ENCODE peak calls at places on chromosomes 13 and 19, in eight cellular contexts. One of them, this sample, is unnamed.

GRCh38 chr19:58395220-58395978 is at the start of gene RNF225:
- DNase-seq in uterus: no peak
- DNase-seq in CD4-positive, alpha-beta T cell: no peak
- DNase-seq in OCI-LY7: no peak
- DNase-seq in AG10803: no peak
- DNase-seq in colonic mucosa: peak; percentile 66
- DNase-seq in body of pancreas: peak; percentile 43
- DNase-seq in AG04450: no peak
- DNase-seq in this sample: no peak

GRCh38 chr13:101640797-101641400 is 188.4 kb downstream of the ITGBL1 start:
- DNase-seq in uterus: no peak
- DNase-seq in CD4-positive, alpha-beta T cell: no peak
- DNase-seq in OCI-LY7: no peak
- DNase-seq in AG10803: peak; percentile 86
- DNase-seq in colonic mucosa: no peak
- DNase-seq in body of pancreas: no peak
- DNase-seq in AG04450: peak; percentile 18
- DNase-seq in this sample: no peak

GRCh38 chr13:37602743-37603381 is 4.3 kb upstream of the POSTN start:
- DNase-seq in uterus: no peak
- DNase-seq in CD4-positive, alpha-beta T cell: no peak
- DNase-seq in OCI-LY7: peak; percentile 19
- DNase-seq in AG10803: peak; percentile 52
- DNase-seq in colonic mucosa: no peak
- DNase-seq in body of pancreas: no peak
- DNase-seq in AG04450: no peak
- DNase-seq in this sample: no peak

GRCh38 chr19:43651758-43652545 is 12.3 kb upstream of the CADM4 start:
- DNase-seq in uterus: peak; percentile 47
- DNase-seq in CD4-positive, alpha-beta T cell: no peak
- DNase-seq in OCI-LY7: peak; percentile 79
- DNase-seq in AG10803: peak; percentile 58
- DNase-seq in colonic mucosa: peak; percentile 61
- DNase-seq in body of pancreas: peak; percentile 73
- DNase-seq in AG04450: peak; percentile 27
- DNase-seq in this sample: peak; percentile 70

GRCh38 chr13:46622918-46623256 is 69.9 kb downstream of the LRCH1 start:
- DNase-seq in uterus: peak; percentile 65
- DNase-seq in CD4-positive, alpha-beta T cell: no peak
- DNase-seq in OCI-LY7: peak; percentile 25
- DNase-seq in AG10803: peak; percentile 91
- DNase-seq in colonic mucosa: peak; percentile 50
- DNase-seq in body of pancreas: peak; percentile 28
- DNase-seq in AG04450: peak; percentile 60
- DNase-seq in this sample: no peak

GRCh38 chr19:8320564-8321066 is 560 bp downstream of the NDUFA7 start:
- DNase-seq in uterus: no peak
- DNase-seq in CD4-positive, alpha-beta T cell: no peak
- DNase-seq in OCI-LY7: peak; percentile 31
- DNase-seq in AG10803: no peak
- DNase-seq in colonic mucosa: no peak
- DNase-seq in body of pancreas: no peak
- DNase-seq in AG04450: no peak
- DNase-seq in this sample: no peak

GRCh38 chr13:98930014-98930625 is 47.7 kb downstream of the DOCK9 start:
- DNase-seq in uterus: no peak
- DNase-seq in CD4-positive, alpha-beta T cell: no peak
- DNase-seq in OCI-LY7: no peak
- DNase-seq in AG10803: no peak
- DNase-seq in colonic mucosa: no peak
- DNase-seq in body of pancreas: no peak
- DNase-seq in AG04450: no peak
- DNase-seq in this sample: no peak

GRCh38 chr13:56670563-56670962 is 470.2 kb upstream of the PRR20A start:
- DNase-seq in uterus: no peak
- DNase-seq in CD4-positive, alpha-beta T cell: no peak
- DNase-seq in OCI-LY7: no peak
- DNase-seq in AG10803: no peak
- DNase-seq in colonic mucosa: no peak
- DNase-seq in body of pancreas: no peak
- DNase-seq in AG04450: no peak
- DNase-seq in this sample: no peak

GRCh38 chr13:30125422-30126073 is 181.8 kb downstream of the KATNAL1 start:
- DNase-seq in uterus: peak; percentile 74
- DNase-seq in CD4-positive, alpha-beta T cell: no peak
- DNase-seq in OCI-LY7: no peak
- DNase-seq in AG10803: peak; percentile 93
- DNase-seq in colonic mucosa: no peak
- DNase-seq in body of pancreas: peak; percentile 51
- DNase-seq in AG04450: peak; percentile 78
- DNase-seq in this sample: no peak

GRCh38 chr13:27374650-27375049 is 49.8 kb upstream of the GTF3A start:
- DNase-seq in uterus: peak; percentile 48
- DNase-seq in CD4-positive, alpha-beta T cell: peak; percentile 19
- DNase-seq in OCI-LY7: peak; percentile 68
- DNase-seq in AG10803: peak; percentile 80
- DNase-seq in colonic mucosa: peak; percentile 85
- DNase-seq in body of pancreas: peak; percentile 90
- DNase-seq in AG04450: peak; percentile 59
- DNase-seq in this sample: peak; percentile 75

GRCh38 chr19:43028866-43029265 is 2.6 kb upstream of the PSG11 start:
- DNase-seq in uterus: no peak
- DNase-seq in CD4-positive, alpha-beta T cell: no peak
- DNase-seq in OCI-LY7: no peak
- DNase-seq in AG10803: no peak
- DNase-seq in colonic mucosa: no peak
- DNase-seq in body of pancreas: no peak
- DNase-seq in AG04450: no peak
- DNase-seq in this sample: no peak

GRCh38 chr19:38720559-38721236 is 23.6 kb downstream of the CAPN12 start:
- DNase-seq in uterus: no peak
- DNase-seq in CD4-positive, alpha-beta T cell: no peak
- DNase-seq in OCI-LY7: no peak
- DNase-seq in AG10803: no peak
- DNase-seq in colonic mucosa: no peak
- DNase-seq in body of pancreas: no peak
- DNase-seq in AG04450: no peak
- DNase-seq in this sample: peak; percentile 58

GRCh38 chr13:62357887-62358645 is 942.4 kb upstream of the PCDH20 start:
- DNase-seq in uterus: no peak
- DNase-seq in CD4-positive, alpha-beta T cell: no peak
- DNase-seq in OCI-LY7: peak; percentile 74
- DNase-seq in AG10803: peak; percentile 12
- DNase-seq in colonic mucosa: no peak
- DNase-seq in body of pancreas: peak; percentile 30
- DNase-seq in AG04450: peak; percentile 48
- DNase-seq in this sample: peak; percentile 10

GRCh38 chr19:28446511-28446910 is 766.4 kb downstream of the UQCRFS1 start:
- DNase-seq in uterus: no peak
- DNase-seq in CD4-positive, alpha-beta T cell: no peak
- DNase-seq in OCI-LY7: no peak
- DNase-seq in AG10803: no peak
- DNase-seq in colonic mucosa: no peak
- DNase-seq in body of pancreas: no peak
- DNase-seq in AG04450: no peak
- DNase-seq in this sample: no peak

GRCh38 chr13:51221108-51221507 is 1.1 kb upstream of the FAM124A start:
- DNase-seq in uterus: no peak
- DNase-seq in CD4-positive, alpha-beta T cell: no peak
- DNase-seq in OCI-LY7: no peak
- DNase-seq in AG10803: no peak
- DNase-seq in colonic mucosa: no peak
- DNase-seq in body of pancreas: no peak
- DNase-seq in AG04450: no peak
- DNase-seq in this sample: no peak

GRCh38 chr19:4575978-4576933 is 16.8 kb upstream of the SEMA6B start:
- DNase-seq in uterus: peak; percentile 46
- DNase-seq in CD4-positive, alpha-beta T cell: peak; percentile 62
- DNase-seq in OCI-LY7: peak; percentile 47
- DNase-seq in AG10803: peak; percentile 42
- DNase-seq in colonic mucosa: peak; percentile 71
- DNase-seq in body of pancreas: peak; percentile 65
- DNase-seq in AG04450: no peak
- DNase-seq in this sample: peak; percentile 85

GRCh38 chr13:71831716-71832115 is 35.3 kb downstream of the DACH1 start:
- DNase-seq in uterus: no peak
- DNase-seq in CD4-positive, alpha-beta T cell: no peak
- DNase-seq in OCI-LY7: no peak
- DNase-seq in AG10803: no peak
- DNase-seq in colonic mucosa: no peak
- DNase-seq in body of pancreas: no peak
- DNase-seq in AG04450: no peak
- DNase-seq in this sample: no peak

GRCh38 chr13:39415403-39415802 is 187.6 kb downstream of the LHFPL6 start:
- DNase-seq in uterus: peak; percentile 39
- DNase-seq in CD4-positive, alpha-beta T cell: no peak
- DNase-seq in OCI-LY7: peak; percentile 64
- DNase-seq in AG10803: peak; percentile 54
- DNase-seq in colonic mucosa: peak; percentile 20
- DNase-seq in body of pancreas: peak; percentile 33
- DNase-seq in AG04450: no peak
- DNase-seq in this sample: no peak

GRCh38 chr19:55545913-55546495 is 661 bp upstream of the SBK3 start:
- DNase-seq in uterus: no peak
- DNase-seq in CD4-positive, alpha-beta T cell: no peak
- DNase-seq in OCI-LY7: no peak
- DNase-seq in AG10803: no peak
- DNase-seq in colonic mucosa: no peak
- DNase-seq in body of pancreas: no peak
- DNase-seq in AG04450: no peak
- DNase-seq in this sample: peak; percentile 30

GRCh38 chr19:38989066-38989605 is 13.6 kb upstream of the FBXO17 start:
- DNase-seq in uterus: no peak
- DNase-seq in CD4-positive, alpha-beta T cell: no peak
- DNase-seq in OCI-LY7: no peak
- DNase-seq in AG10803: peak; percentile 38
- DNase-seq in colonic mucosa: no peak
- DNase-seq in body of pancreas: peak; percentile 10
- DNase-seq in AG04450: no peak
- DNase-seq in this sample: no peak

GRCh38 chr13:67137044-67137735 is 92.9 kb downstream of the PCDH9 start:
- DNase-seq in uterus: no peak
- DNase-seq in CD4-positive, alpha-beta T cell: no peak
- DNase-seq in OCI-LY7: no peak
- DNase-seq in AG10803: no peak
- DNase-seq in colonic mucosa: no peak
- DNase-seq in body of pancreas: no peak
- DNase-seq in AG04450: no peak
- DNase-seq in this sample: no peak

GRCh38 chr13:50208826-50209335 is 193.6 kb downstream of the KCNRG start:
- DNase-seq in uterus: peak; percentile 23
- DNase-seq in CD4-positive, alpha-beta T cell: no peak
- DNase-seq in OCI-LY7: peak; percentile 45
- DNase-seq in AG10803: peak; percentile 89
- DNase-seq in colonic mucosa: peak; percentile 24
- DNase-seq in body of pancreas: peak; percentile 56
- DNase-seq in AG04450: peak; percentile 44
- DNase-seq in this sample: peak; percentile 40

DNA sequence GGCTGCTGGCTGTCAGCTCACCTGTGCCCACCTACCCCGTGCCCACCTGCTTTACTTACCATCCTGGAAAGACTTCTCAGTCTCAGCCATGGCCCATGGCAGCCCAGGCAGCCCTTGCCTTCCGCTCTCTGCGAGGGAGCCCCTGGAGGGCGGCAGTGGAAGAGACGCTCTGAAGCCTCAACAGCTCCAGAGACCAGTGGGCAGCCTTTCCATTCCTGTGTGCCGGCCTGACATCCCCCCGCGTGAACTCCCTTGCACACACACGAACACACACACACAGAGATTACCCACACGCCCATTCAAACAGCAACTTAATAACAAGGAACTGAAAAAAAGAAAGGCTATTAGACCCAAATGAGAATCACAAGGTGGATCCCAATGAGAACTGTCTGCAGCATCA is 14.2 kb upstream of the RASA3 start:
- DNase-seq in uterus: no peak
- DNase-seq in CD4-positive, alpha-beta T cell: no peak
- DNase-seq in OCI-LY7: no peak
- DNase-seq in AG10803: no peak
- DNase-seq in colonic mucosa: no peak
- DNase-seq in body of pancreas: no peak
- DNase-seq in AG04450: no peak
- DNase-seq in this sample: no peak
- TF ChIP-seq CTCF in uterus: no peak
- TF ChIP-seq CTCF in CD4-positive, alpha-beta T cell: peak; percentile 17
- TF ChIP-seq CTCF in OCI-LY7: peak; percentile 29
- TF ChIP-seq CTCF in AG10803: peak; percentile 19
- TF ChIP-seq CTCF in colonic mucosa: no peak
- TF ChIP-seq CTCF in body of pancreas: no peak
- TF ChIP-seq CTCF in AG04450: peak; percentile 51
- TF ChIP-seq CTCF in this sample: peak; percentile 17

GRCh38 chr13:103615778-103616177 is 549.6 kb upstream of the SLC10A2 start:
- DNase-seq in uterus: no peak
- DNase-seq in CD4-positive, alpha-beta T cell: no peak
- DNase-seq in OCI-LY7: no peak
- DNase-seq in AG10803: no peak
- DNase-seq in colonic mucosa: no peak
- DNase-seq in body of pancreas: no peak
- DNase-seq in AG04450: no peak
- DNase-seq in this sample: no peak
- TF ChIP-seq CTCF in uterus: no peak
- TF ChIP-seq CTCF in CD4-positive, alpha-beta T cell: no peak
- TF ChIP-seq CTCF in OCI-LY7: no peak
- TF ChIP-seq CTCF in AG10803: no peak
- TF ChIP-seq CTCF in colonic mucosa: no peak
- TF ChIP-seq CTCF in body of pancreas: no peak
- TF ChIP-seq CTCF in AG04450: no peak
- TF ChIP-seq CTCF in this sample: no peak

DNA sequence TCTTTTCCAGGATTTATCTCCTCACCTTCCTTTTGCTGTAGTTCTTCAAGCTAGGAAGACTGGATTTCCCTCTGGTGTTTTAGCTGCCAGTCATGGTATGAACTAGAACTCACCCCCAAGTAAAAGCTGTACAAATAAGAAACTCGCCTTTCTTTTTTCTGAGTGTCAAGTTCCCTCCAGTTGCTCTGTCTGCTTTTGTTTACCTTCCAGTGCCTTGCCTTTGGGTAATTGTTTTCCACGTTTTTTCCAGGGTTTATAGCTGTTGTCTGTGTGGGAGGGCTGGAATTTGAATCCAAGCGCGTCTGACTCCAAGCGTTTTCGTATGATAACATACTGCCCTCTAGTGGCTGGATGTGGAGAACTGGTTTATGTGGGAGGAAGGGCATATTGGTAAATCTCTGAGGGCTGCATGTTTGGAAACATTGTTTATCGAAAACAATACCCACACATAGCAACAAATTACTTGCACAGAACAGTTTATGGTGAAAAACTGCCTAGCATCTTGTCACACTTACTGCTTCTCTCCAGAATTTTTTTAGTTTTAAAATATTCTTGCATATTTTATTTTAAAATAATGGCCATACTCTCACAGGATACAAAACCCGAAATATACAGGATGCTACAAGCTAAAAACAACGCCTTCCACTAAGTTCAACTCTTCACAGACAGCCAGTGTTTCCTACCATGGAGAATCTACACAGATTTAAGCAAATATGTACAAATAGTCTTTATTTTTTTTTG is 19.2 kb downstream of the RCN3 start:
- DNase-seq in uterus: peak; percentile 66
- DNase-seq in CD4-positive, alpha-beta T cell: no peak
- DNase-seq in OCI-LY7: peak; percentile 84
- DNase-seq in AG10803: peak; percentile 90
- DNase-seq in colonic mucosa: peak; percentile 94
- DNase-seq in body of pancreas: peak; percentile 87
- DNase-seq in AG04450: peak; percentile 86
- DNase-seq in this sample: peak; percentile 85
- TF ChIP-seq CTCF in uterus: peak; percentile 83
- TF ChIP-seq CTCF in CD4-positive, alpha-beta T cell: peak; percentile 93
- TF ChIP-seq CTCF in OCI-LY7: peak; percentile 99
- TF ChIP-seq CTCF in AG10803: peak; percentile 92
- TF ChIP-seq CTCF in colonic mucosa: peak; percentile 84
- TF ChIP-seq CTCF in body of pancreas: peak; percentile 63
- TF ChIP-seq CTCF in AG04450: peak; percentile 91
- TF ChIP-seq CTCF in this sample: peak; percentile 79

GRCh38 chr13:44231786-44232516 is 141.7 kb upstream of the SERP2 start:
- DNase-seq in uterus: peak; percentile 69
- DNase-seq in CD4-positive, alpha-beta T cell: no peak
- DNase-seq in OCI-LY7: no peak
- DNase-seq in AG10803: peak; percentile 95
- DNase-seq in colonic mucosa: peak; percentile 86
- DNase-seq in body of pancreas: peak; percentile 91
- DNase-seq in AG04450: peak; percentile 74
- DNase-seq in this sample: no peak
- TF ChIP-seq CTCF in uterus: no peak
- TF ChIP-seq CTCF in CD4-positive, alpha-beta T cell: no peak
- TF ChIP-seq CTCF in OCI-LY7: no peak
- TF ChIP-seq CTCF in AG10803: peak; percentile 25
- TF ChIP-seq CTCF in colonic mucosa: no peak
- TF ChIP-seq CTCF in body of pancreas: no peak
- TF ChIP-seq CTCF in AG04450: no peak
- TF ChIP-seq CTCF in this sample: no peak

This sample was measured in GM13976.